ENCODE peak calls at places on chromosomes 3 and 15, in ten cellular contexts. P is foreskin fibroblast; T is OCI-M1; G is activated CD8-positive, alpha-beta T cell treated with anti-CD3 and anti-CD28 coated beads for 36 hours; U is CD4-positive, alpha-beta T cell; B is cardiac fibroblast; C is D341Med; Z is AG10803; A is caudate nucleus; H is GM10248. I is an unnamed sample.
A peak's percentile ranks its signal among the peaks of the same experiment; 100 is the strongest.

GRCh38 chr15:26628879-26629529 is 143.9 kb downstream of the GABRB3 start:
- DNase-seq in B (peak; percentile 12), U (no peak), A (peak; percentile 30), P (peak; percentile 10), G (peak; percentile 23), H (no peak), Z (peak; percentile 71), C (no peak), T (no peak), I (no peak)

GRCh38 chr3:99577160-99577559 is 61.2 kb upstream of the COL8A1 start:
- DNase-seq in C (no peak), H (no peak), A (no peak), G (no peak), B (no peak), Z (peak; percentile 74), P (peak; percentile 11), T (no peak), U (no peak), I (peak; percentile 38)

GRCh38 chr3:152083058-152083457 is 185.7 kb upstream of the MBNL1 start:
- DNase-seq in A (no peak), H (no peak), U (no peak), B (no peak), P (no peak), Z (no peak), C (no peak), T (no peak), G (no peak), I (no peak)

GRCh38 chr15:85314139-85314538 is 66.3 kb upstream of the AKAP13 start:
- DNase-seq in P (no peak), C (no peak), G (no peak), T (no peak), A (no peak), Z (peak; percentile 62), H (no peak), B (no peak), U (no peak), I (peak; percentile 75)

GRCh38 chr3:192706272-192706671 is 21.1 kb downstream of the FGF12 start:
- DNase-seq in G (no peak), C (no peak), Z (no peak), B (no peak), H (no peak), U (no peak), T (no peak), P (no peak), A (no peak), I (no peak)

GRCh38 chr3:170346481-170347125 is 10.9 kb upstream of the SKIL start:
- DNase-seq in T (no peak), G (no peak), H (no peak), P (no peak), A (no peak), Z (peak; percentile 37), C (no peak), U (no peak), B (no peak), I (peak; percentile 78)

GRCh38 chr15:42286445-42287029 is 13.3 kb upstream of the TMEM87A start:
- DNase-seq in A (no peak), H (no peak), P (peak; percentile 49), U (no peak), Z (peak; percentile 19), T (peak; percentile 55), B (peak; percentile 40), C (no peak), G (no peak), I (no peak)

GRCh38 chr3:98971183-98971681 is 69.7 kb upstream of the DCBLD2 start:
- DNase-seq in C (no peak), T (no peak), B (no peak), P (peak; percentile 89), H (no peak), U (no peak), Z (peak; percentile 63), G (no peak), A (no peak), I (peak; percentile 94)

GRCh38 chr3:42649006-42649405 is 4.5 kb upstream of the ZBTB47 start:
- DNase-seq in P (no peak), C (no peak), H (no peak), Z (no peak), T (no peak), A (no peak), U (no peak), B (no peak), G (no peak), I (no peak)

GRCh38 chr15:60790641-60791040 is 311.7 kb upstream of the ICE2 start:
- DNase-seq in U (no peak), G (no peak), B (no peak), T (no peak), C (no peak), H (no peak), P (no peak), A (no peak), Z (no peak), I (no peak)

GRCh38 chr15:73600413-73601050 is 32.7 kb downstream of the NPTN start:
- DNase-seq in P (no peak), G (no peak), H (no peak), C (no peak), B (no peak), A (no peak), Z (no peak), U (no peak), T (peak; percentile 77), I (peak; percentile 57)

GRCh38 chr3:62184559-62184958 is 188.8 kb downstream of the FEZF2 start:
- DNase-seq in H (no peak), B (peak; percentile 43), P (no peak), T (peak; percentile 16), A (no peak), G (no peak), Z (peak; percentile 32), C (no peak), U (no peak), I (peak; percentile 23)

I was measured in NCI-H226.